ENCODE peak calls at places on chromosomes 7 and 10, in eight cellular contexts. G, E, M, F, N, T, A and P are unnamed samples.

GRCh38 chr7:150799741-150800575 is at the start of gene TMEM176B:
- DNase-seq in N (no peak), M (peak; percentile 76), E (no peak), G (peak; percentile 68), T (no peak), A (no peak), F (peak; percentile 88), P (no peak)

GRCh38 chr7:91567111-91568012 is 303.1 kb downstream of the FZD1 start:
- DNase-seq in F (no peak), N (no peak), T (no peak), E (no peak), G (no peak), A (no peak), M (no peak), P (no peak)

GRCh38 chr10:31242902-31243301 is 76.1 kb upstream of the ZEB1 start:
- DNase-seq in N (peak; percentile 2), G (no peak), T (peak; percentile 86), M (no peak), A (no peak), F (no peak), E (no peak), P (peak; percentile 38)

GRCh38 chr10:102660891-102661613 is 16.8 kb downstream of the TRIM8 start:
- DNase-seq in G (peak; percentile 57), T (no peak), N (peak; percentile 86), E (no peak), F (peak; percentile 82), A (no peak), M (peak; percentile 84), P (no peak)

GRCh38 chr10:44779511-44779910 is 131.6 kb upstream of the TMEM72 start:
- DNase-seq in E (no peak), A (no peak), F (no peak), N (no peak), M (no peak), G (no peak), T (no peak), P (no peak)

GRCh38 chr7:95324396-95324795 is at the start of gene PON1:
- DNase-seq in E (no peak), F (peak; percentile 52), A (no peak), M (no peak), T (no peak), G (no peak), N (peak; percentile 12), P (no peak)

GRCh38 chr10:101563497-101564040 is 24.5 kb downstream of the POLL start:
- DNase-seq in A (no peak), G (peak; percentile 1), F (no peak), T (no peak), N (no peak), E (no peak), M (no peak), P (no peak)

GRCh38 chr7:129257168-129257567 is 32.3 kb downstream of the AHCYL2 start:
- DNase-seq in N (no peak), T (no peak), F (no peak), E (no peak), G (no peak), A (no peak), M (no peak), P (no peak)

GRCh38 chr7:94434031-94434430 is 39.3 kb downstream of the COL1A2 start:
- DNase-seq in M (no peak), A (no peak), F (no peak), T (no peak), N (no peak), G (no peak), E (no peak), P (no peak)

GRCh38 chr10:71767420-71768035 is 5.8 kb downstream of the VSIR start:
- DNase-seq in M (peak; percentile 36), E (no peak), T (no peak), A (no peak), G (peak; percentile 71), N (no peak), F (peak; percentile 85), P (peak; percentile 48)

GRCh38 chr10:33008499-33009243 is 50.6 kb upstream of the ITGB1 start:
- DNase-seq in T (peak; percentile 71), N (no peak), G (peak; percentile 36), A (peak; percentile 13), M (peak; percentile 67), F (no peak), E (peak; percentile 44), P (no peak)

GRCh38 chr10:4663162-4663992 is 162.6 kb upstream of the AKR1E2 start:
- DNase-seq in G (peak; percentile 71), E (peak; percentile 46), T (peak; percentile 97), F (no peak), A (peak; percentile 94), N (no peak), M (peak; percentile 77), P (peak; percentile 22)

GRCh38 chr10:48779546-48780152 is 95.0 kb downstream of the WDFY4 start:
- DNase-seq in G (no peak), A (no peak), F (no peak), E (no peak), M (no peak), T (no peak), N (no peak), P (no peak)

DNA sequence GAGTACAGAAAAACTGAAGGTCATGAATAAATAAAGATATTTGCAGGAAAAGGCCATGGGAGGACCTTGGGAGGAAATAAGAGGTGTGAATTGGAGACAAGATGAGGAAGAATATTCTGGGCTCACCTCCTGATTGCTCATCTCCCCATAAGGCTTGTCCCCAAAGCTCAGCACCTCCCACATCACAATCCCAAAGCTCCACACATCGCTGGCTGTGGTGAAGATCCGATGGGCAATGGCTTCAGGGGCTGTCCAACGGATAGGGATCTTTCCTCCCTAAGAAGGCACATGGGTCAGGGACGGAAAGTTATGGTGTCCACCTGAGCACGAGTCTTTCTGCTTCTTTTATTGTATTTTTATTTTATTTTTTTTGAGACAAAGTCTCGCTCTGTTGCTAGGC is 12.9 kb downstream of the ZYX start:
- DNase-seq in F (no peak), N (no peak), A (no peak), G (no peak), M (no peak), T (no peak), E (no peak), P (no peak)
- TF ChIP-seq POLR2A in F (no peak), N (no peak), A (no peak), G (no peak), M (no peak), T (no peak), E (no peak), P (no peak)

GRCh38 chr7:133754718-133755117 is 372.4 kb upstream of the LRGUK start:
- DNase-seq in G (no peak), T (no peak), M (no peak), F (no peak), N (no peak), A (no peak), E (no peak), P (no peak)

GRCh38 chr7:133755922-133756321 is 371.2 kb upstream of the LRGUK start:
- DNase-seq in M (no peak), F (no peak), A (no peak), G (no peak), T (no peak), N (no peak), E (no peak), P (no peak)

GRCh38 chr7:133748443-133749407 is 378.4 kb upstream of the LRGUK start:
- DNase-seq in F (no peak), M (no peak), N (no peak), T (no peak), E (no peak), A (no peak), G (no peak), P (no peak)

GRCh38 chr7:133750287-133750686 is 376.9 kb upstream of the LRGUK start:
- DNase-seq in A (no peak), E (no peak), T (no peak), F (no peak), N (no peak), G (no peak), M (no peak), P (no peak)

GRCh38 chr7:133753513-133753912 is 373.6 kb upstream of the LRGUK start:
- DNase-seq in F (no peak), N (no peak), E (no peak), G (no peak), A (no peak), T (no peak), M (no peak), P (no peak)
- TF ChIP-seq POLR2A in F (no peak), N (no peak), E (no peak), G (no peak), A (no peak), T (no peak), M (no peak), P (no peak)

GRCh38 chr10:73244866-73245477 is 2.1 kb downstream of the DNAJC9 start:
- DNase-seq in G (no peak), M (no peak), N (no peak), F (no peak), T (no peak), A (no peak), E (no peak), P (no peak)

GRCh38 chr10:73246322-73246782 is 703 bp downstream of the DNAJC9 start:
- DNase-seq in M (no peak), G (no peak), T (no peak), N (no peak), E (no peak), F (no peak), A (no peak), P (no peak)

GRCh38 chr10:73247509-73248258 is 629 bp upstream of the DNAJC9 start:
- DNase-seq in G (no peak), F (no peak), N (no peak), E (no peak), A (no peak), T (no peak), M (no peak), P (no peak)

GRCh38 chr10:73248259-73248724 is 1.2 kb upstream of the DNAJC9 start:
- DNase-seq in F (no peak), A (no peak), E (no peak), N (no peak), M (no peak), G (no peak), T (no peak), P (no peak)

GRCh38 chr10:73246783-73247508 is at the start of gene DNAJC9:
- DNase-seq in F (peak; percentile 98), G (peak; percentile 98), N (peak; percentile 76), E (peak; percentile 96), T (peak; percentile 90), M (peak; percentile 98), A (peak; percentile 88), P (peak; percentile 81)
- TF ChIP-seq POLR2A in F (peak; percentile 80), G (peak; percentile 44), N (peak; percentile 95), E (peak; percentile 51), T (peak; percentile 97), M (peak; percentile 93), A (peak; percentile 86), P (peak; percentile 89)

DNA sequence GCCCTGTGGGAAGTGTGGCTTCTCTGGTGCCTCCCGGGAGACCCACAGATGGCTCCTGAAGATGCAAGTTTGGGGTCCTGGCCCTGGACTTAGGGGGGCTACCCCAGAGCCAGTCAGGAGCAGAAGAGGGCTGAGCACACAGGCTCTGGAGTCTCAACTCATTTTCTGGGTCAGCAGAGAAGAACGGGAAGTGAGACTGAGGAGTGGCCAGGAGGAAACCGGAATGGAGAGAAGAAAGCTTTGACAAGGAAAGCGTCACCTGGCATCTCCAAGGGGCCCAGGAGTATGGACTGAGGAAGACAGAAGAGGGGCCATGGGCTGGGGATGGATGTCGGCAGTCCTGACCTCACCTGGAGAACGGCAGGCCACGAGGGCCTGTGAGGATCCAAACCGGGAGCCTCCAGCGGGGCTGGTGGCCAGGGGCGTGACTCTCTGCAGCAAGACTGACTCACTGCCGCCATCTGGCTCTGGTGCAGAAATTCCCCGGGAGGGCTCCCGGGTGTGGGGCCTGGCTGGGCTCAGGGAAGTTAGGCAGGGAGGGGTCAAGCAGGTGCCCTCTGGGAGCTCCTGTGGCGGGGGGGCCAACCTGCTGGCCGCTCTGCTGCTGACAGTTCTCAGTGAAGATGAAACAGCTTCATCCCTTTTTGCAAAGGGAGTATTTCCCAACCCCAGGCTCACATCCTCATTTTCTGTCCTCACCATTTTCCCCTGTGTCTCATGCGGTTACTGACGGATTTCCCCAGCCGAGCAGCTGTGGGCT is 23.6 kb downstream of the DAGLB start:
- DNase-seq in T (no peak), E (no peak), F (no peak), A (peak; percentile 90), N (no peak), M (peak; percentile 41), G (no peak), P (peak; percentile 100)
- TF ChIP-seq POLR2A in T (no peak), E (no peak), F (no peak), A (no peak), N (no peak), M (no peak), G (no peak), P (no peak)